ENCODE peak calls at places on chromosomes 6 and 20, in ten cellular contexts. One of them, this sample, is unnamed.

GRCh38 chr6:28758818-28759235 is 165.0 kb downstream of the TRIM27 start:
- DNase-seq in Caco-2: no peak
- DNase-seq in neural progenitor cell: no peak
- DNase-seq in LNCaP clone FGC: no peak
- DNase-seq in choroid plexus epithelial cell: no peak
- DNase-seq in cardiac muscle cell: no peak
- DNase-seq in astrocyte of the spinal cord: no peak
- DNase-seq in CD8-positive, alpha-beta T cell: no peak
- DNase-seq in pancreas: no peak
- DNase-seq in mesendoderm: no peak
- DNase-seq in this sample: no peak

GRCh38 chr6:77657365-77657764 is 4.5 kb downstream of the MEI4 start:
- DNase-seq in Caco-2: no peak
- DNase-seq in neural progenitor cell: peak
- DNase-seq in LNCaP clone FGC: no peak
- DNase-seq in choroid plexus epithelial cell: no peak
- DNase-seq in cardiac muscle cell: no peak
- DNase-seq in astrocyte of the spinal cord: no peak
- DNase-seq in CD8-positive, alpha-beta T cell: no peak
- DNase-seq in pancreas: no peak
- DNase-seq in mesendoderm: no peak
- DNase-seq in this sample: no peak

GRCh38 chr6:44699082-44699481 is 311.6 kb downstream of the CDC5L start:
- DNase-seq in Caco-2: no peak
- DNase-seq in neural progenitor cell: no peak
- DNase-seq in LNCaP clone FGC: no peak
- DNase-seq in choroid plexus epithelial cell: no peak
- DNase-seq in cardiac muscle cell: no peak
- DNase-seq in astrocyte of the spinal cord: peak
- DNase-seq in CD8-positive, alpha-beta T cell: no peak
- DNase-seq in pancreas: no peak
- DNase-seq in mesendoderm: no peak
- DNase-seq in this sample: no peak

GRCh38 chr6:33967966-33968724 is 164.3 kb upstream of the MLN start:
- DNase-seq in Caco-2: peak
- DNase-seq in neural progenitor cell: peak
- DNase-seq in LNCaP clone FGC: no peak
- DNase-seq in choroid plexus epithelial cell: peak
- DNase-seq in cardiac muscle cell: peak
- DNase-seq in astrocyte of the spinal cord: no peak
- DNase-seq in CD8-positive, alpha-beta T cell: no peak
- DNase-seq in pancreas: no peak
- DNase-seq in mesendoderm: peak
- DNase-seq in this sample: no peak

GRCh38 chr6:108589244-108589730 is 28.6 kb downstream of the FOXO3 start:
- DNase-seq in Caco-2: peak
- DNase-seq in neural progenitor cell: peak
- DNase-seq in LNCaP clone FGC: peak
- DNase-seq in choroid plexus epithelial cell: peak
- DNase-seq in cardiac muscle cell: peak
- DNase-seq in astrocyte of the spinal cord: peak
- DNase-seq in CD8-positive, alpha-beta T cell: no peak
- DNase-seq in pancreas: peak
- DNase-seq in mesendoderm: peak
- DNase-seq in this sample: no peak

GRCh38 chr6:5996701-5997419 is 9.9 kb downstream of the NRN1 start:
- DNase-seq in Caco-2: no peak
- DNase-seq in neural progenitor cell: peak
- DNase-seq in LNCaP clone FGC: no peak
- DNase-seq in choroid plexus epithelial cell: no peak
- DNase-seq in cardiac muscle cell: peak
- DNase-seq in astrocyte of the spinal cord: peak
- DNase-seq in CD8-positive, alpha-beta T cell: no peak
- DNase-seq in pancreas: no peak
- DNase-seq in mesendoderm: peak
- DNase-seq in this sample: no peak

GRCh38 chr6:2351090-2351489 is 105.7 kb upstream of the GMDS start:
- DNase-seq in Caco-2: no peak
- DNase-seq in neural progenitor cell: no peak
- DNase-seq in LNCaP clone FGC: peak
- DNase-seq in choroid plexus epithelial cell: no peak
- DNase-seq in cardiac muscle cell: no peak
- DNase-seq in astrocyte of the spinal cord: no peak
- DNase-seq in CD8-positive, alpha-beta T cell: no peak
- DNase-seq in pancreas: no peak
- DNase-seq in mesendoderm: no peak
- DNase-seq in this sample: no peak

GRCh38 chr20:64229537-64230061 is 25.9 kb upstream of the PCMTD2 start:
- DNase-seq in Caco-2: no peak
- DNase-seq in neural progenitor cell: no peak
- DNase-seq in LNCaP clone FGC: peak
- DNase-seq in choroid plexus epithelial cell: no peak
- DNase-seq in cardiac muscle cell: no peak
- DNase-seq in astrocyte of the spinal cord: no peak
- DNase-seq in CD8-positive, alpha-beta T cell: no peak
- DNase-seq in pancreas: peak
- DNase-seq in mesendoderm: no peak
- DNase-seq in this sample: no peak

GRCh38 chr6:10412165-10412947 is 2.5 kb downstream of the TFAP2A start:
- DNase-seq in Caco-2: no peak
- DNase-seq in neural progenitor cell: peak
- DNase-seq in LNCaP clone FGC: no peak
- DNase-seq in choroid plexus epithelial cell: peak
- DNase-seq in cardiac muscle cell: no peak
- DNase-seq in astrocyte of the spinal cord: peak
- DNase-seq in CD8-positive, alpha-beta T cell: peak
- DNase-seq in pancreas: no peak
- DNase-seq in mesendoderm: peak
- DNase-seq in this sample: peak

GRCh38 chr20:21125072-21125848 is 622 bp upstream of the KIZ start:
- DNase-seq in Caco-2: peak
- DNase-seq in neural progenitor cell: peak
- DNase-seq in LNCaP clone FGC: peak
- DNase-seq in choroid plexus epithelial cell: peak
- DNase-seq in cardiac muscle cell: peak
- DNase-seq in astrocyte of the spinal cord: no peak
- DNase-seq in CD8-positive, alpha-beta T cell: no peak
- DNase-seq in pancreas: peak
- DNase-seq in mesendoderm: peak
- DNase-seq in this sample: no peak

GRCh38 chr6:140105857-140106256 is 731.4 kb upstream of the CITED2 start:
- DNase-seq in Caco-2: peak
- DNase-seq in neural progenitor cell: peak
- DNase-seq in LNCaP clone FGC: no peak
- DNase-seq in choroid plexus epithelial cell: peak
- DNase-seq in cardiac muscle cell: peak
- DNase-seq in astrocyte of the spinal cord: peak
- DNase-seq in CD8-positive, alpha-beta T cell: no peak
- DNase-seq in pancreas: no peak
- DNase-seq in mesendoderm: peak
- DNase-seq in this sample: peak

GRCh38 chr6:89978749-89979145 is 84.5 kb downstream of the GJA10 start:
- DNase-seq in Caco-2: no peak
- DNase-seq in neural progenitor cell: peak
- DNase-seq in LNCaP clone FGC: no peak
- DNase-seq in choroid plexus epithelial cell: no peak
- DNase-seq in cardiac muscle cell: no peak
- DNase-seq in astrocyte of the spinal cord: no peak
- DNase-seq in CD8-positive, alpha-beta T cell: no peak
- DNase-seq in pancreas: no peak
- DNase-seq in mesendoderm: no peak
- DNase-seq in this sample: no peak

DNA sequence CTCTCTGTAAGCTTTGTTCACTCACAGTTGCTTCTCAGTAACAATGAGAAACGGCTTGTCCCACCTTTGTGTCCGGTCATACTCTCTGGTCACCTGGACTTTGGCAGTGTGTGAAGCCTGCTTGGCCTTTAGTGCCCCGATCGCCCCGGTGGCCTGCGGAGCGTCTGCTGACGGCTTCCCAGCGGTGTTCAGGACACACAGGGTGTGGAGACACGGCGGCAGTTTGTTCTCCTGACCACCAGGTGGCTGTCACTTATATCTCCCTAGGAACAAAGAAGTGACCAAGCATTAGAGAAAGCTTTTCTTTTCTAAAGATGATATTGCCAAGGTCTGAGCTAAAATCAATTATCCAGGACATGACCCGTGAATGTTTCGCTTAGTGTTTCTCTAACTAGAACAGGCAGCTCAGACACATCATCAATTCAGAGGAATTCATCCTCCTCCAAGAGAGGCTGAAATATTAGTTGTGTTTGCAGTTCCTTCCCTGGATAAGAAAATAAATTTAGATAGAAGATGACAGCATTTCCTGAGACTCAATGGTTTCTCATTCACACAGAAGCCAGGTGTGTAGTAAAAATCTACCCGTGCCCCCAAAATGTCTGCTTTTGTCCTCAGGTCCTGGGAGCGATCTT is 167.4 kb upstream of the THBS2 start:
- DNase-seq in Caco-2: no peak
- DNase-seq in neural progenitor cell: peak
- DNase-seq in LNCaP clone FGC: peak
- DNase-seq in choroid plexus epithelial cell: peak
- DNase-seq in cardiac muscle cell: peak
- DNase-seq in astrocyte of the spinal cord: peak
- DNase-seq in CD8-positive, alpha-beta T cell: no peak
- DNase-seq in pancreas: peak
- DNase-seq in mesendoderm: peak
- DNase-seq in this sample: no peak
- H3K4me3 ChIP-seq in Caco-2: no peak
- H3K4me3 ChIP-seq in neural progenitor cell: no peak
- H3K4me3 ChIP-seq in LNCaP clone FGC: no peak
- H3K4me3 ChIP-seq in choroid plexus epithelial cell: no peak
- H3K4me3 ChIP-seq in cardiac muscle cell: no peak
- H3K4me3 ChIP-seq in astrocyte of the spinal cord: no peak
- H3K4me3 ChIP-seq in CD8-positive, alpha-beta T cell: no peak
- H3K4me3 ChIP-seq in pancreas: no peak
- H3K4me3 ChIP-seq in mesendoderm: no peak
- H3K4me3 ChIP-seq in this sample: no peak

DNA sequence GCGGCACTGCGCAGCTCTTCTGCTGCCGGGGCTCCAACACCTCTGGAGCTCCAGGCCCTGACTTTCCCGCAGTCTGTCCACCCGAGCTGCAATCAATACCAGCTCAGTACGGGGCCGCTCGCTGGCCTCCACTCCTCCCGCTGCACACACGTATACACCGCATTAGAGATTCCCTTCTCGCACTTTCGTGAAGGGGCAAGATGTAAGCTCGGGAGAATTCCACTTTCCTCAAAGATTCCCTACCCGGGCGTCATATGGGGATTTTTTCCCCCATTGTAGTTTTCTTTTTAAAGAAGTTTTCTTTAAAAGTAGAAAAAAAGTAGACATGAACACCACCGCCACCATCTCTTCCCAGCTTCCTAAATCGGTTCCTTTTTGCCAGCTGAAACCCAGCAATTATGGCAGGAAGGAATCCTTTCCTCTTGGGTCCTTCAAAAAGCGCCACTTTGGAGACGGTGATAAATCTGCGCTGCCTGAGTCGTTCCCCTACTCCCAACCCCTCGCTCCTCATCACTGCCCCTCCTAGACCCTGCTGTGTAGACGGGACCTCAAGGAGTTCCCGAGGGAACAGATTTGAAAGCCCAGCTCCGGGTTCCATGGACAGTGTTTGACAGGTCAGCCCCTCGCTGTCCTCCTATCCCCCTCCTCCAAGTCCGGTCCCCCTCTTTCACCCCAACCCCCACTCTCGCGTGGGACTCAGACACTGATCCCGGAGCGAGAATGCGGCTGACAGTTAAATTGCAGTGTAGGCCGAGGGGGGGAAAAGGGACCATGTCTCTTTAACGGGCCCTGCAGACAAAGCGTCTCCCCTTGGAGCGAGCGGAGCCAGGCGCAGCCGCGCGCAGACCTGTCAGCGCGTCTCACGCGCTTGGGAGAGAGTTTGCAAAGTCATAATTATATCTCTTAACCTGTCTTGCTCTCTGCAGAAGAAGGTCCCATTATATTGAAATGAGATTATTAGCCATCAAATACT is 39.5 kb downstream of the NCR2 start:
- DNase-seq in Caco-2: no peak
- DNase-seq in neural progenitor cell: peak
- DNase-seq in LNCaP clone FGC: no peak
- DNase-seq in choroid plexus epithelial cell: peak
- DNase-seq in cardiac muscle cell: peak
- DNase-seq in astrocyte of the spinal cord: no peak
- DNase-seq in CD8-positive, alpha-beta T cell: no peak
- DNase-seq in pancreas: no peak
- DNase-seq in mesendoderm: peak
- DNase-seq in this sample: no peak
- H3K4me3 ChIP-seq in Caco-2: no peak
- H3K4me3 ChIP-seq in neural progenitor cell: peak
- H3K4me3 ChIP-seq in LNCaP clone FGC: no peak
- H3K4me3 ChIP-seq in choroid plexus epithelial cell: no peak
- H3K4me3 ChIP-seq in cardiac muscle cell: peak
- H3K4me3 ChIP-seq in astrocyte of the spinal cord: no peak
- H3K4me3 ChIP-seq in CD8-positive, alpha-beta T cell: no peak
- H3K4me3 ChIP-seq in pancreas: no peak
- H3K4me3 ChIP-seq in mesendoderm: no peak
- H3K4me3 ChIP-seq in this sample: no peak

DNA sequence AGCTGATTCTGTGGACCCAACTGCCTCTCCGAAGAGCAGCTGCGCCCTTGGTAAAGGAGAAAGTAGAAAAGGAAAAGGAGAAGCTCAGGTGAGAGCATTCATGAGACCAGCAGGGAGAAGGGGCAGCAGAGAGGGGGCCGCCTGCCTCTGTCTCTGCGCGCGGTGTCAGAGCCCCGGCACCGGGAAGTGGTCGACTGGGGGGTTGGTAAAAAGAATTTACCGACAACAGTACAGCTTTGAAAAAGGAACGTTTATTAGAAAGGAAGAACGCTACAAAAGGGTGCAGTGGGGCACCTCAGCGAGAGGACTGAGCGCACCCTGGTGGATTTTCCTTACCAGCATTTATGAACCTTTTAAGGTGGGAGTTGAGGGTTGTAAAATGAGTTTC is 61.9 kb downstream of the GPR6 start:
- DNase-seq in Caco-2: no peak
- DNase-seq in neural progenitor cell: peak
- DNase-seq in LNCaP clone FGC: no peak
- DNase-seq in choroid plexus epithelial cell: peak
- DNase-seq in cardiac muscle cell: peak
- DNase-seq in astrocyte of the spinal cord: peak
- DNase-seq in CD8-positive, alpha-beta T cell: peak
- DNase-seq in pancreas: no peak
- DNase-seq in mesendoderm: peak
- DNase-seq in this sample: peak
- H3K4me3 ChIP-seq in Caco-2: peak
- H3K4me3 ChIP-seq in neural progenitor cell: peak
- H3K4me3 ChIP-seq in LNCaP clone FGC: no peak
- H3K4me3 ChIP-seq in choroid plexus epithelial cell: peak
- H3K4me3 ChIP-seq in cardiac muscle cell: no peak
- H3K4me3 ChIP-seq in astrocyte of the spinal cord: peak
- H3K4me3 ChIP-seq in CD8-positive, alpha-beta T cell: peak
- H3K4me3 ChIP-seq in pancreas: peak
- H3K4me3 ChIP-seq in mesendoderm: no peak
- H3K4me3 ChIP-seq in this sample: peak

DNA sequence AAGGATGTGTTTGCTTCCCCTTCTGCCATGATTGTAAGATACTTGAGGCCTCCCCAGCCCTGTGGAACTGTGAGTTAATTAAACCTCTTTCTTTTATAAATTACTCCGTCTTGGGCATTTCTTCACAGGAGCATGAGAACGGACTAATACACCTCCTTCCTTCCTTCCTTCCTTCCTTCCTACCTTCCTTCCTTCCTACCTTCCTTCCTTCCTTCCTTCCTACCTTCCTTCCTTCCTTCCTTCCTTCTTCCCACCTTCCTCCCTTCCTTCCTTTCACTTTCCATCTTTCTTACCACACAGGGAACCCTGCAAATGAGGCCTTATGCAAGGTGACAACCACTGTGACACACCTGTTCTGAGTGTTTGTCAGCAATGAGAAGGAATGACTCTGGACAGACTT is 141.3 kb upstream of the EXOC2 start:
- DNase-seq in Caco-2: no peak
- DNase-seq in neural progenitor cell: no peak
- DNase-seq in LNCaP clone FGC: no peak
- DNase-seq in choroid plexus epithelial cell: no peak
- DNase-seq in cardiac muscle cell: no peak
- DNase-seq in astrocyte of the spinal cord: no peak
- DNase-seq in CD8-positive, alpha-beta T cell: no peak
- DNase-seq in pancreas: no peak
- DNase-seq in mesendoderm: no peak
- DNase-seq in this sample: no peak
- H3K4me3 ChIP-seq in Caco-2: no peak
- H3K4me3 ChIP-seq in neural progenitor cell: no peak
- H3K4me3 ChIP-seq in LNCaP clone FGC: no peak
- H3K4me3 ChIP-seq in choroid plexus epithelial cell: no peak
- H3K4me3 ChIP-seq in cardiac muscle cell: no peak
- H3K4me3 ChIP-seq in astrocyte of the spinal cord: no peak
- H3K4me3 ChIP-seq in CD8-positive, alpha-beta T cell: no peak
- H3K4me3 ChIP-seq in pancreas: no peak
- H3K4me3 ChIP-seq in mesendoderm: no peak
- H3K4me3 ChIP-seq in this sample: no peak